ENCODE peak calls at places on chromosomes 1 and 21, in eight cellular contexts. G is KG1, U is head of caudate nucleus, M is RWPE2, B is HT1080, P is AG04449, W is germinal center, Z is hepatocyte. D is an unnamed sample.
A peak's percentile ranks its signal among the peaks of the same experiment; 100 is the strongest.

GRCh38 chr21:15495965-15496364 is 233.8 kb upstream of the USP25 start:
- DNase-seq in B (peak; percentile 87), U (no peak), P (no peak), G (no peak), M (no peak), W (no peak), Z (no peak), D (no peak)

GRCh38 chr1:186775881-186776560 is 52.7 kb upstream of the PLA2G4A start:
- DNase-seq in U (no peak), B (no peak), P (no peak), G (no peak), W (no peak), M (no peak), Z (no peak), D (no peak)

GRCh38 chr1:204323887-204324286 is 35.8 kb downstream of the PLEKHA6 start:
- DNase-seq in B (peak; percentile 42), Z (peak; percentile 85), G (no peak), U (no peak), P (no peak), W (no peak), M (no peak), D (no peak)

GRCh38 chr1:205593532-205593931 is 38.3 kb downstream of the ELK4 start:
- DNase-seq in M (no peak), P (no peak), W (no peak), G (no peak), U (no peak), B (no peak), Z (no peak), D (no peak)

GRCh38 chr1:56194911-56195310 is 384.5 kb downstream of the PLPP3 start:
- DNase-seq in P (peak; percentile 45), U (no peak), W (no peak), M (no peak), B (no peak), Z (no peak), G (no peak), D (no peak)

GRCh38 chr21:43345046-43345745 is 81.7 kb downstream of the SIK1 start:
- DNase-seq in U (no peak), Z (no peak), W (no peak), P (no peak), G (no peak), B (no peak), M (no peak), D (no peak)

GRCh38 chr1:31739281-31739853 is 24.8 kb downstream of the ADGRB2 start:
- DNase-seq in P (no peak), Z (peak; percentile 32), U (no peak), W (peak; percentile 72), M (no peak), B (no peak), G (no peak), D (no peak)

GRCh38 chr1:232893481-232894313 is 56.7 kb upstream of the NTPCR start:
- DNase-seq in W (no peak), U (no peak), G (no peak), B (no peak), P (no peak), M (no peak), Z (no peak), D (no peak)

GRCh38 chr21:44869860-44870747 is 3.4 kb downstream of the PTTG1IP start:
- DNase-seq in B (peak; percentile 98), G (no peak), W (no peak), P (peak; percentile 61), M (peak; percentile 91), Z (peak; percentile 90), U (peak; percentile 40), D (no peak)

GRCh38 chr1:62247391-62248168 is 52.9 kb downstream of the L1TD1 start:
- DNase-seq in W (no peak), M (no peak), G (no peak), B (no peak), P (no peak), U (no peak), Z (no peak), D (no peak)

GRCh38 chr1:9120312-9120958 is 8.5 kb downstream of the GPR157 start:
- DNase-seq in B (no peak), Z (no peak), W (no peak), G (no peak), U (no peak), M (no peak), P (no peak), D (no peak)

GRCh38 chr1:22689505-22689904 is 21.1 kb upstream of the EPHB2 start:
- DNase-seq in G (no peak), U (no peak), P (peak; percentile 61), W (no peak), Z (peak; percentile 73), B (peak; percentile 91), M (no peak), D (no peak)

GRCh38 chr21:34952701-34953100 is 96.4 kb downstream of the RUNX1 start:
- DNase-seq in P (no peak), W (no peak), U (no peak), B (peak; percentile 30), M (no peak), Z (no peak), G (no peak), D (no peak)

GRCh38 chr1:97903626-97904025 is 17.2 kb downstream of the DPYD start:
- DNase-seq in Z (no peak), M (no peak), B (no peak), G (no peak), W (no peak), U (no peak), P (no peak), D (no peak)

D was measured in SK-N-MC.